ENCODE peak calls at places on chromosomes 2 and 18, in four cellular contexts. F is osteocyte, O is fibroblast of lung, K is type B pancreatic cell. H is an unnamed sample.

GRCh38 chr2:98507940-98508689 is 63.5 kb downstream of the INPP4A start:
- DNase-seq in F (no peak), O (peak; percentile 39), K (peak; percentile 44), H (no peak)

GRCh38 chr2:144553379-144553778 is 33.5 kb upstream of the ZEB2 start:
- DNase-seq in F (no peak), O (peak; percentile 94), K (no peak), H (no peak)

GRCh38 chr2:23850564-23851256 is 76.2 kb downstream of the ATAD2B start:
- DNase-seq in F (no peak), O (no peak), K (no peak), H (no peak)

GRCh38 chr2:32931945-32932709 is 14.6 kb upstream of the LTBP1 start:
- DNase-seq in F (no peak), O (no peak), K (no peak), H (no peak)

GRCh38 chr2:110149330-110150220 is 34.0 kb upstream of the MALL start:
- DNase-seq in F (no peak), O (peak; percentile 97), K (no peak), H (no peak)

GRCh38 chr2:39968037-39968436 is 189.0 kb upstream of the THUMPD2 start:
- DNase-seq in F (no peak), O (no peak), K (no peak), H (no peak)

GRCh38 chr2:38215511-38215910 is 139.6 kb upstream of the CYP1B1 start:
- DNase-seq in F (no peak), O (no peak), K (no peak), H (no peak)

GRCh38 chr18:23141022-23141999 is 6.0 kb downstream of the CABLES1 start:
- DNase-seq in F (no peak), O (no peak), K (no peak), H (no peak)

GRCh38 chr2:171172980-171173542 is 12.4 kb upstream of the TLK1 start:
- DNase-seq in F (no peak), O (no peak), K (no peak), H (no peak)

GRCh38 chr2:44549099-44549471 is 187.3 kb downstream of the CAMKMT start:
- DNase-seq in F (no peak), O (peak; percentile 85), K (no peak), H (no peak)

GRCh38 chr2:138829326-138829725 is 49.1 kb upstream of the NXPH2 start:
- DNase-seq in F (no peak), O (peak; percentile 10), K (no peak), H (no peak)

GRCh38 chr18:4433762-4434161 is 21.3 kb downstream of the DLGAP1 start:
- DNase-seq in F (no peak), O (peak; percentile 92), K (no peak), H (no peak)

GRCh38 chr2:239155806-239156480 is 244.9 kb downstream of the HDAC4 start:
- DNase-seq in F (no peak), O (no peak), K (peak; percentile 47), H (no peak)

GRCh38 chr2:18117592-18117991 is 239.1 kb downstream of the KCNS3 start:
- DNase-seq in F (no peak), O (peak; percentile 34), K (no peak), H (peak; percentile 66)

GRCh38 chr18:45783097-45784075 is 42.1 kb upstream of the SIGLEC15 start:
- DNase-seq in F (no peak), O (peak; percentile 88), K (no peak), H (peak; percentile 24)

GRCh38 chr2:10544252-10544651 is 96.1 kb upstream of the ODC1 start:
- DNase-seq in F (no peak), O (no peak), K (no peak), H (no peak)

GRCh38 chr18:76232813-76233212 is 262.2 kb downstream of the ZNF516 start:
- DNase-seq in F (no peak), O (peak; percentile 27), K (no peak), H (no peak)

GRCh38 chr2:197461073-197461472 is 7.7 kb downstream of the COQ10B start:
- DNase-seq in F (no peak), O (peak; percentile 34), K (no peak), H (no peak)

GRCh38 chr2:170486730-170487129 is 228.4 kb upstream of the SP5 start:
- DNase-seq in F (no peak), O (no peak), K (no peak), H (no peak)

GRCh38 chr2:192139813-192140212 is 54.9 kb downstream of the TMEFF2 start:
- DNase-seq in F (no peak), O (no peak), K (no peak), H (no peak)

GRCh38 chr2:45497355-45497754 is 113.7 kb downstream of the SRBD1 start:
- DNase-seq in F (no peak), O (peak; percentile 65), K (no peak), H (no peak)

GRCh38 chr18:52422985-52423601 is 83.1 kb downstream of the DCC start:
- DNase-seq in F (no peak), O (no peak), K (no peak), H (no peak)

GRCh38 chr2:85584354-85584856 is at the start of gene VAMP5:
- DNase-seq in F (no peak), O (peak; percentile 32), K (no peak), H (no peak)

GRCh38 chr2:207600211-207600610 is 25.0 kb downstream of the METTL21A start:
- DNase-seq in F (no peak), O (peak; percentile 34), K (no peak), H (no peak)

GRCh38 chr2:176388886-176389285 is 119.6 kb downstream of the MTX2 start:
- DNase-seq in F (no peak), O (peak; percentile 67), K (no peak), H (no peak)

GRCh38 chr18:67520276-67521035 is 3.9 kb upstream of the DSEL start:
- DNase-seq in F (no peak), O (peak; percentile 71), K (no peak), H (no peak)

GRCh38 chr18:8627107-8627472 is 17.9 kb downstream of the RAB12 start:
- DNase-seq in F (no peak), O (no peak), K (no peak), H (no peak)

GRCh38 chr2:70767094-70767698 is 804 bp downstream of the ADD2 start:
- DNase-seq in F (no peak), O (no peak), K (no peak), H (no peak)

GRCh38 chr18:29083545-29083944 is 906.6 kb upstream of the CDH2 start:
- DNase-seq in F (no peak), O (no peak), K (no peak), H (no peak)

GRCh38 chr2:16080516-16080915 is 140.2 kb downstream of the MYCN start:
- DNase-seq in F (no peak), O (no peak), K (no peak), H (no peak)

GRCh38 chr18:64693756-64694155 is 544.9 kb upstream of the LINC00305 start:
- DNase-seq in F (no peak), O (peak; percentile 43), K (no peak), H (no peak)

GRCh38 chr2:233839447-233839820 is 14.9 kb downstream of the HJURP start:
- DNase-seq in F (peak; percentile 83), O (no peak), K (peak; percentile 60), H (no peak)

GRCh38 chr2:233837694-233838229 is 16.6 kb downstream of the HJURP start:
- DNase-seq in F (peak; percentile 40), O (no peak), K (no peak), H (no peak)

GRCh38 chr2:233838251-233838650 is 16.1 kb downstream of the HJURP start:
- DNase-seq in F (peak; percentile 75), O (no peak), K (peak; percentile 39), H (no peak)

GRCh38 chr2:233840520-233840919 is 13.8 kb downstream of the HJURP start:
- DNase-seq in F (peak; percentile 53), O (no peak), K (no peak), H (no peak)

DNA sequence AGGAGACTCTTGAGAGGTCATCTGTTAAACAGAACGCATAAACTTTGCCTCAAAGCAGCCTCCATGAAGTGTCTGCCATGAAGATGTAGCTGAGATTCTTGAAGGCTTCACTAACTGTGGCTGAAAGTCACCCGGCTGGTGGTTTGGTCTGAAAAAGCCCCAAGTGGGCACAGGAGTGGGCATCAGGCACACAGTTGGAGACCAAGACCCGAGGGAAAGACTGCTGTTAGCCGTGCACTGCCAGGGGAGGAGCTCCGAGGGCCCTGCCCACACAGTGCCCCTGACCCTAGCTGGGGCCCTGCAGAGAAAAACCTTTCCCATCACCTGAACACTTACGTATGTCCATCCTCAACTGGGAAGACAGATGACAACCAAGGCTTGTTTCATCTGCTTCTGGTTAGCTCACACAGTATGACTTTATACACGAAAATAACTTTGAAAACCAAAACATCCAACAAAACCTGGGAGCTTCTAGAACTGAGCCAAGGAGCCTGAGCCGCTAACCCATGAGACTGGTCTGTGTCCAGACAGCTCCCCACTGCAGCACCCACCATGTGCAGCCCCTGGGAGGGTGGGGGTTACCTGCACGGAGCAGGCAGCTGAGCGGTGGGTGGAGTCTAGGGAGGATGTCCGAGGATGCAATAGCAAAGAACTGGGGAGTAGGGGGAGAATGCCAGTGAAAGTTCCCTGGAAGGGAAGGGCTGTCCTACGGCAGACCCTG is 15.4 kb downstream of the HJURP start:
- DNase-seq in F (peak; percentile 62), O (no peak), K (peak; percentile 50), H (no peak)
- TF ChIP-seq CTCF in F (no peak), O (no peak), K (no peak), H (no peak)

GRCh38 chr2:160286541-160286940 is 86.5 kb upstream of the ITGB6 start:
- DNase-seq in F (no peak), O (no peak), K (no peak), H (no peak)
- TF ChIP-seq CTCF in F (no peak), O (no peak), K (no peak), H (no peak)

GRCh38 chr2:217207387-217208010 is 347.6 kb upstream of the TNP1 start:
- DNase-seq in F (no peak), O (no peak), K (no peak), H (no peak)

GRCh38 chr2:217204358-217204757 is 344.5 kb upstream of the TNP1 start:
- DNase-seq in F (no peak), O (peak; percentile 75), K (no peak), H (no peak)

GRCh38 chr2:217203086-217203485 is 343.2 kb upstream of the TNP1 start:
- DNase-seq in F (no peak), O (no peak), K (no peak), H (no peak)

GRCh38 chr2:217206326-217206725 is 346.5 kb upstream of the TNP1 start:
- DNase-seq in F (no peak), O (peak; percentile 25), K (no peak), H (no peak)

DNA sequence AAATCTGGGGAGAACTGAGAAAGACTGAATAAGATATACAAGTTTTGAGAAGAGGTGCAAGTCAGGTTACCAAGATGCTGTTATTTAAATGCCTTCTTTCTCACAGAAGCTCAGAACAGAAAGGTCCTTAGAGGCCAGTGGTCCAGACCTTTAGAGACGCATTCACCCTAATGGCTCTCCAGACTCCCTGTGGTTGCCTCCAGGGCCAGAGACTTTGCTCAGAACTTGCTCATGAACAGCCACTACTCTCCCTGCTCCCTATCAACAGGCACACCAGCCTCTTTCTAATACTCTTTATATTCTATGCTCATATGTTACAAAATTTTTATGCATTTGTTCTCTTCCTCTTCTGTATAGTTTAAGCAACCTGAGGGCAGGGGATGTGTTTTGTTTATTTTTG is 349.0 kb upstream of the TNP1 start:
- DNase-seq in F (no peak), O (no peak), K (no peak), H (no peak)
- TF ChIP-seq CTCF in F (no peak), O (no peak), K (no peak), H (no peak)

DNA sequence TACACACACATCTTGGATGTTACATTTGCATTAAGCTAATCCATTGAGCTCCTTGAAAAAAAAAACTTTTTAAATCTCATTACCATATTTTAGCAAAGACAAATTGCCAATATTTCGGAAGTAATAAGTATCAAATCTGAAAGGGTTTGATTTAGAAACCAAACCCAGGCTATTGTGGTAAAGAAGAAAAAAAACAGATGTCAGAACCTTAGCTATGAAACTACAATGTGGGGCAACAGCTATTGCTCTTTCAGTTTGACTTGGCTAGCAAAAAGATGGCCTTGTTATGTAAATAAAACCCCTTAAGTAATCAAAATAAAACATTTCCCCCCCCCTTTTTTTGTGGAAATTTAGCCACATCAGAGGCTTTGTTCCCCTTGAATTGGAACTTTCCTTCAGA is 41.2 kb upstream of the REG3A start:
- DNase-seq in F (no peak), O (no peak), K (no peak), H (no peak)
- TF ChIP-seq CTCF in F (no peak), O (no peak), K (no peak), H (no peak)